ENCODE peak calls at places on chromosomes 4 and X, in ten cellular contexts. One of them, this sample, is unnamed.

GRCh38 chr4:173934201-173934600 is 349.3 kb downstream of the FBXO8 start:
- DNase-seq in adrenal gland: no peak
- DNase-seq in AG09309: no peak
- DNase-seq in OCI-LY7: no peak
- DNase-seq in GM12865: no peak
- DNase-seq in AG04450: no peak
- DNase-seq in mucosa of descending colon: no peak
- DNase-seq in HCT116: no peak
- DNase-seq in left lung: no peak
- DNase-seq in fibroblast of lung: no peak
- DNase-seq in this sample: no peak

GRCh38 chr4:186604124-186604627 is 48.8 kb upstream of the MTNR1A start:
- DNase-seq in adrenal gland: no peak
- DNase-seq in AG09309: no peak
- DNase-seq in OCI-LY7: no peak
- DNase-seq in GM12865: no peak
- DNase-seq in AG04450: no peak
- DNase-seq in mucosa of descending colon: no peak
- DNase-seq in HCT116: no peak
- DNase-seq in left lung: no peak
- DNase-seq in fibroblast of lung: no peak
- DNase-seq in this sample: no peak

GRCh38 chr4:150321113-150321512 is 242.9 kb downstream of the DCLK2 start:
- DNase-seq in adrenal gland: no peak
- DNase-seq in AG09309: no peak
- DNase-seq in OCI-LY7: no peak
- DNase-seq in GM12865: no peak
- DNase-seq in AG04450: no peak
- DNase-seq in mucosa of descending colon: no peak
- DNase-seq in HCT116: no peak
- DNase-seq in left lung: no peak
- DNase-seq in fibroblast of lung: no peak
- DNase-seq in this sample: no peak

GRCh38 chr4:105780176-105780575 is 71.6 kb downstream of the GSTCD start:
- DNase-seq in adrenal gland: no peak
- DNase-seq in AG09309: no peak
- DNase-seq in OCI-LY7: no peak
- DNase-seq in GM12865: no peak
- DNase-seq in AG04450: no peak
- DNase-seq in mucosa of descending colon: no peak
- DNase-seq in HCT116: no peak
- DNase-seq in left lung: no peak
- DNase-seq in fibroblast of lung: no peak
- DNase-seq in this sample: no peak

GRCh38 chr4:168605411-168605810 is 108.6 kb downstream of the PALLD start:
- DNase-seq in adrenal gland: no peak
- DNase-seq in AG09309: no peak
- DNase-seq in OCI-LY7: no peak
- DNase-seq in GM12865: no peak
- DNase-seq in AG04450: no peak
- DNase-seq in mucosa of descending colon: no peak
- DNase-seq in HCT116: no peak
- DNase-seq in left lung: no peak
- DNase-seq in fibroblast of lung: peak
- DNase-seq in this sample: no peak

GRCh38 chr4:108762559-108763225 is at the start of gene ETNPPL:
- DNase-seq in adrenal gland: peak
- DNase-seq in AG09309: no peak
- DNase-seq in OCI-LY7: no peak
- DNase-seq in GM12865: no peak
- DNase-seq in AG04450: no peak
- DNase-seq in mucosa of descending colon: peak
- DNase-seq in HCT116: no peak
- DNase-seq in left lung: peak
- DNase-seq in fibroblast of lung: peak
- DNase-seq in this sample: no peak

GRCh38 chr4:139014391-139015268 is 951 bp upstream of the NOCT start:
- DNase-seq in adrenal gland: peak
- DNase-seq in AG09309: peak
- DNase-seq in OCI-LY7: no peak
- DNase-seq in GM12865: peak
- DNase-seq in AG04450: peak
- DNase-seq in mucosa of descending colon: no peak
- DNase-seq in HCT116: peak
- DNase-seq in left lung: no peak
- DNase-seq in fibroblast of lung: peak
- DNase-seq in this sample: no peak

GRCh38 chrX:11331788-11332187 is 38.6 kb downstream of the AMELX start:
- DNase-seq in adrenal gland: no peak
- DNase-seq in AG09309: no peak
- DNase-seq in OCI-LY7: no peak
- DNase-seq in GM12865: no peak
- DNase-seq in AG04450: no peak
- DNase-seq in mucosa of descending colon: no peak
- DNase-seq in HCT116: no peak
- DNase-seq in left lung: no peak
- DNase-seq in fibroblast of lung: no peak
- DNase-seq in this sample: no peak

GRCh38 chr4:62490635-62491034 is 1290.5 kb downstream of the ADGRL3 start:
- DNase-seq in adrenal gland: no peak
- DNase-seq in AG09309: no peak
- DNase-seq in OCI-LY7: no peak
- DNase-seq in GM12865: no peak
- DNase-seq in AG04450: no peak
- DNase-seq in mucosa of descending colon: no peak
- DNase-seq in HCT116: no peak
- DNase-seq in left lung: no peak
- DNase-seq in fibroblast of lung: no peak
- DNase-seq in this sample: no peak

GRCh38 chr4:4386296-4386735 is 586 bp upstream of the NSG1 start:
- DNase-seq in adrenal gland: no peak
- DNase-seq in AG09309: no peak
- DNase-seq in OCI-LY7: peak
- DNase-seq in GM12865: no peak
- DNase-seq in AG04450: no peak
- DNase-seq in mucosa of descending colon: no peak
- DNase-seq in HCT116: no peak
- DNase-seq in left lung: no peak
- DNase-seq in fibroblast of lung: no peak
- DNase-seq in this sample: no peak

GRCh38 chrX:103656623-103657022 is 27.8 kb downstream of the TCEAL1 start:
- DNase-seq in adrenal gland: peak
- DNase-seq in AG09309: peak
- DNase-seq in OCI-LY7: no peak
- DNase-seq in GM12865: no peak
- DNase-seq in AG04450: no peak
- DNase-seq in mucosa of descending colon: no peak
- DNase-seq in HCT116: peak
- DNase-seq in left lung: no peak
- DNase-seq in fibroblast of lung: peak
- DNase-seq in this sample: no peak

GRCh38 chr4:83582289-83582756 is 46.4 kb downstream of the GPAT3 start:
- DNase-seq in adrenal gland: peak
- DNase-seq in AG09309: peak
- DNase-seq in OCI-LY7: peak
- DNase-seq in GM12865: peak
- DNase-seq in AG04450: no peak
- DNase-seq in mucosa of descending colon: peak
- DNase-seq in HCT116: no peak
- DNase-seq in left lung: no peak
- DNase-seq in fibroblast of lung: peak
- DNase-seq in this sample: peak

GRCh38 chrX:55135171-55135570 is 46.4 kb downstream of the PAGE2 start:
- DNase-seq in adrenal gland: peak
- DNase-seq in AG09309: no peak
- DNase-seq in OCI-LY7: peak
- DNase-seq in GM12865: peak
- DNase-seq in AG04450: no peak
- DNase-seq in mucosa of descending colon: peak
- DNase-seq in HCT116: peak
- DNase-seq in left lung: no peak
- DNase-seq in fibroblast of lung: peak
- DNase-seq in this sample: no peak

GRCh38 chrX:2388669-2389068 is 112.1 kb downstream of the DHRSX start:
- DNase-seq in adrenal gland: no peak
- DNase-seq in AG09309: no peak
- DNase-seq in OCI-LY7: no peak
- DNase-seq in GM12865: no peak
- DNase-seq in AG04450: no peak
- DNase-seq in mucosa of descending colon: no peak
- DNase-seq in HCT116: no peak
- DNase-seq in left lung: no peak
- DNase-seq in fibroblast of lung: no peak
- DNase-seq in this sample: no peak

GRCh38 chrX:21658746-21659145 is 616 bp upstream of the KLHL34 start:
- DNase-seq in adrenal gland: no peak
- DNase-seq in AG09309: no peak
- DNase-seq in OCI-LY7: no peak
- DNase-seq in GM12865: no peak
- DNase-seq in AG04450: no peak
- DNase-seq in mucosa of descending colon: peak
- DNase-seq in HCT116: no peak
- DNase-seq in left lung: no peak
- DNase-seq in fibroblast of lung: no peak
- DNase-seq in this sample: no peak

GRCh38 chr4:116573540-116573939 is 511.8 kb downstream of the TRAM1L1 start:
- DNase-seq in adrenal gland: no peak
- DNase-seq in AG09309: no peak
- DNase-seq in OCI-LY7: no peak
- DNase-seq in GM12865: no peak
- DNase-seq in AG04450: no peak
- DNase-seq in mucosa of descending colon: no peak
- DNase-seq in HCT116: no peak
- DNase-seq in left lung: no peak
- DNase-seq in fibroblast of lung: no peak
- DNase-seq in this sample: no peak

GRCh38 chr4:1232661-1233621 is 16.0 kb downstream of the CTBP1 start:
- DNase-seq in adrenal gland: peak
- DNase-seq in AG09309: no peak
- DNase-seq in OCI-LY7: no peak
- DNase-seq in GM12865: no peak
- DNase-seq in AG04450: no peak
- DNase-seq in mucosa of descending colon: peak
- DNase-seq in HCT116: no peak
- DNase-seq in left lung: no peak
- DNase-seq in fibroblast of lung: peak
- DNase-seq in this sample: no peak

GRCh38 chrX:69318651-69319305 is 153.5 kb upstream of the PJA1 start:
- DNase-seq in adrenal gland: no peak
- DNase-seq in AG09309: no peak
- DNase-seq in OCI-LY7: no peak
- DNase-seq in GM12865: no peak
- DNase-seq in AG04450: no peak
- DNase-seq in mucosa of descending colon: no peak
- DNase-seq in HCT116: no peak
- DNase-seq in left lung: no peak
- DNase-seq in fibroblast of lung: no peak
- DNase-seq in this sample: no peak

GRCh38 chr4:99013402-99013843 is 17.9 kb downstream of the METAP1 start:
- DNase-seq in adrenal gland: no peak
- DNase-seq in AG09309: no peak
- DNase-seq in OCI-LY7: no peak
- DNase-seq in GM12865: no peak
- DNase-seq in AG04450: no peak
- DNase-seq in mucosa of descending colon: no peak
- DNase-seq in HCT116: no peak
- DNase-seq in left lung: no peak
- DNase-seq in fibroblast of lung: peak
- DNase-seq in this sample: no peak
- H3K4me3 ChIP-seq in adrenal gland: no peak
- H3K4me3 ChIP-seq in AG09309: no peak
- H3K4me3 ChIP-seq in OCI-LY7: no peak
- H3K4me3 ChIP-seq in GM12865: no peak
- H3K4me3 ChIP-seq in AG04450: no peak
- H3K4me3 ChIP-seq in mucosa of descending colon: no peak
- H3K4me3 ChIP-seq in HCT116: no peak
- H3K4me3 ChIP-seq in left lung: no peak
- H3K4me3 ChIP-seq in fibroblast of lung: no peak
- H3K4me3 ChIP-seq in this sample: no peak

DNA sequence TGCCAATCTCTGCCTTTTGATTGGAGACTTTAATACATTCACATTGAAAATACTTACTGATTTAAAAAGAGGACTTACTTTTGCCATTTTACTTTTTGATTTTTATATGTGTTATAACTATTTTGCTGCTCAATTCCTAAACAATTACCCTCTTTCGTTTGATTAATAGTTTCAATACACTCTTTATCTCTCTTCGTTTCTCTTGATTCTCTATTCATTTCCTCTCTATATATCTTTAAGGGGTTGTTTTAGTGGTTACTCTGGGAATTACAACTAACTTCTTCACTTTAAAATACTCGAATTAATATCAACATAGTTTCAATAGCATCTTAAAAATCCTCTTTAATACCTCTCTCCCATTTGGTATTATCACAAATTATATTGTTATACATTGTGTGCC is 116.6 kb downstream of the PTCHD1 start:
- DNase-seq in adrenal gland: no peak
- DNase-seq in AG09309: no peak
- DNase-seq in OCI-LY7: no peak
- DNase-seq in GM12865: no peak
- DNase-seq in AG04450: no peak
- DNase-seq in mucosa of descending colon: no peak
- DNase-seq in HCT116: no peak
- DNase-seq in left lung: no peak
- DNase-seq in fibroblast of lung: no peak
- DNase-seq in this sample: no peak
- TF ChIP-seq CTCF in adrenal gland: no peak
- TF ChIP-seq CTCF in AG09309: no peak
- TF ChIP-seq CTCF in OCI-LY7: peak
- TF ChIP-seq CTCF in GM12865: no peak
- TF ChIP-seq CTCF in AG04450: no peak
- TF ChIP-seq CTCF in mucosa of descending colon: no peak
- TF ChIP-seq CTCF in HCT116: peak
- TF ChIP-seq CTCF in left lung: no peak
- TF ChIP-seq CTCF in fibroblast of lung: no peak
- TF ChIP-seq CTCF in this sample: no peak

GRCh38 chrX:133413218-133413925 is 1.9 kb downstream of the GPC4 start:
- DNase-seq in adrenal gland: no peak
- DNase-seq in AG09309: no peak
- DNase-seq in OCI-LY7: no peak
- DNase-seq in GM12865: no peak
- DNase-seq in AG04450: no peak
- DNase-seq in mucosa of descending colon: peak
- DNase-seq in HCT116: no peak
- DNase-seq in left lung: no peak
- DNase-seq in fibroblast of lung: no peak
- DNase-seq in this sample: no peak
- H3K4me3 ChIP-seq in adrenal gland: no peak
- H3K4me3 ChIP-seq in AG09309: peak
- H3K4me3 ChIP-seq in OCI-LY7: no peak
- H3K4me3 ChIP-seq in GM12865: no peak
- H3K4me3 ChIP-seq in AG04450: no peak
- H3K4me3 ChIP-seq in mucosa of descending colon: peak
- H3K4me3 ChIP-seq in HCT116: no peak
- H3K4me3 ChIP-seq in left lung: peak
- H3K4me3 ChIP-seq in fibroblast of lung: no peak
- H3K4me3 ChIP-seq in this sample: no peak

DNA sequence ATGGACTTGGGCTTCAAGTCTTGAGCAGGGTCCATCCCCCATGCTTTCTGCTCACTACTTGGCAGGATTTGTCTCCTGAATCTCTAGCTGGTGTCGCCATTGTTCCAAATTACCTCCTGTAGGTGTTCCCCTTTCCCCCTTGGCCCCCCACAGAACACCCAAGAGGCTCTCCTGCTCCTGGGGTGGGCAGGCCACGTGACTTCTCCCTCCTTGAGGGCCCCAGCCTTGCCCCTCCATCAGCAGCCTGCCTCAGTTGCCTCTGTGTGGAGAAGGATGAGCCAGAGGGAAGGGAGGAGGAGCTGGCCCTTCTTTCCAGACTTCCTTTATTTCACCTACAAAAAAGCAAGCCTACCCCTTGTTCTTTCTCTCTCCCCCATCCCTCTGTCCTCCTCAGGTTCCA is 1.8 kb downstream of the GPR78 start:
- DNase-seq in adrenal gland: no peak
- DNase-seq in AG09309: no peak
- DNase-seq in OCI-LY7: no peak
- DNase-seq in GM12865: no peak
- DNase-seq in AG04450: no peak
- DNase-seq in mucosa of descending colon: no peak
- DNase-seq in HCT116: no peak
- DNase-seq in left lung: no peak
- DNase-seq in fibroblast of lung: no peak
- DNase-seq in this sample: no peak
- TF ChIP-seq CTCF in adrenal gland: no peak
- TF ChIP-seq CTCF in AG09309: no peak
- TF ChIP-seq CTCF in OCI-LY7: no peak
- TF ChIP-seq CTCF in GM12865: no peak
- TF ChIP-seq CTCF in AG04450: no peak
- TF ChIP-seq CTCF in mucosa of descending colon: no peak
- TF ChIP-seq CTCF in HCT116: no peak
- TF ChIP-seq CTCF in left lung: no peak
- TF ChIP-seq CTCF in fibroblast of lung: no peak
- TF ChIP-seq CTCF in this sample: no peak

This sample was measured in LNCaP clone FGC.